ENCODE peak calls at places on chromosomes 7 and 10, in eight cellular contexts. W, E, J, S, G, F, B and X are unnamed samples.

GRCh38 chr10:88525371-88526079 is 57.6 kb downstream of the RNLS start:
- DNase-seq in W (no peak), E (no peak), J (peak; percentile 60), S (no peak), G (peak; percentile 61), F (no peak), B (no peak), X (peak; percentile 12)

GRCh38 chr10:92880233-92880861 is 32.0 kb downstream of the EXOC6 start:
- DNase-seq in W (no peak), E (peak; percentile 60), J (peak; percentile 65), S (no peak), G (peak; percentile 26), F (peak; percentile 38), B (peak; percentile 54), X (peak; percentile 34)

GRCh38 chr10:70666960-70667798 is 5.1 kb upstream of the ADAMTS14 start:
- DNase-seq in W (no peak), E (peak; percentile 7), J (peak; percentile 13), S (no peak), G (no peak), F (no peak), B (no peak), X (no peak)

GRCh38 chr10:96275685-96276418 is 4.5 kb upstream of the BLNK start:
- DNase-seq in W (no peak), E (no peak), J (no peak), S (peak; percentile 37), G (no peak), F (no peak), B (no peak), X (no peak)

GRCh38 chr10:124626759-124627380 is 117.3 kb downstream of the FAM53B start:
- DNase-seq in W (no peak), E (peak; percentile 49), J (no peak), S (no peak), G (no peak), F (no peak), B (no peak), X (no peak)

GRCh38 chr7:14507617-14508016 is 394.9 kb downstream of the DGKB start:
- DNase-seq in W (no peak), E (peak; percentile 94), J (peak; percentile 1), S (peak; percentile 15), G (no peak), F (no peak), B (no peak), X (peak; percentile 88)

GRCh38 chr7:129332354-129333056 is 101.7 kb upstream of the STRIP2 start:
- DNase-seq in W (no peak), E (peak; percentile 80), J (peak; percentile 23), S (no peak), G (peak; percentile 18), F (no peak), B (no peak), X (peak; percentile 70)

GRCh38 chr10:86556933-86557649 is 35.5 kb upstream of the WAPL start:
- DNase-seq in W (no peak), E (no peak), J (no peak), S (no peak), G (no peak), F (peak; percentile 86), B (no peak), X (no peak)

GRCh38 chr7:143367972-143368371 is 5.5 kb upstream of the FAM131B start:
- DNase-seq in W (no peak), E (peak; percentile 94), J (peak; percentile 62), S (no peak), G (no peak), F (no peak), B (no peak), X (no peak)

GRCh38 chr10:36899652-36900051 is 225.7 kb upstream of the ANKRD30A start:
- DNase-seq in W (no peak), E (peak; percentile 66), J (no peak), S (no peak), G (no peak), F (no peak), B (no peak), X (no peak)